ENCODE peak calls at places on chromosomes 12 and 14, in nine cellular contexts. One of them, this sample, is unnamed.

GRCh38 chr14:71625175-71625574 is 307.1 kb upstream of the RGS6 start:
- DNase-seq in transverse colon: no peak
- DNase-seq in uterus: peak
- DNase-seq in erythroblast: peak
- DNase-seq in thyroid gland: peak
- DNase-seq in tibial nerve: no peak
- DNase-seq in A549: no peak
- DNase-seq in adrenal gland: no peak
- DNase-seq in heart left ventricle: no peak
- DNase-seq in this sample: peak

GRCh38 chr14:55451398-55451797 is 11.0 kb upstream of the TBPL2 start:
- DNase-seq in uterus: no peak
- DNase-seq in erythroblast: no peak
- DNase-seq in thyroid gland: no peak
- DNase-seq in A549: no peak
- DNase-seq in transverse colon: no peak
- DNase-seq in heart left ventricle: no peak
- DNase-seq in adrenal gland: no peak
- DNase-seq in tibial nerve: no peak
- DNase-seq in this sample: no peak

GRCh38 chr14:94321421-94322271 is 1.5 kb downstream of the SERPINA6 start:
- DNase-seq in thyroid gland: no peak
- DNase-seq in heart left ventricle: no peak
- DNase-seq in erythroblast: no peak
- DNase-seq in adrenal gland: no peak
- DNase-seq in uterus: no peak
- DNase-seq in transverse colon: no peak
- DNase-seq in A549: no peak
- DNase-seq in tibial nerve: no peak
- DNase-seq in this sample: no peak

GRCh38 chr14:31118892-31119291 is 88.7 kb downstream of the HECTD1 start:
- DNase-seq in A549: no peak
- DNase-seq in heart left ventricle: no peak
- DNase-seq in erythroblast: no peak
- DNase-seq in tibial nerve: no peak
- DNase-seq in adrenal gland: no peak
- DNase-seq in thyroid gland: no peak
- DNase-seq in transverse colon: no peak
- DNase-seq in uterus: no peak
- DNase-seq in this sample: no peak

GRCh38 chr12:117646595-117646994 is 285.2 kb upstream of the NOS1 start:
- DNase-seq in adrenal gland: no peak
- DNase-seq in tibial nerve: no peak
- DNase-seq in erythroblast: no peak
- DNase-seq in A549: no peak
- DNase-seq in uterus: no peak
- DNase-seq in thyroid gland: no peak
- DNase-seq in heart left ventricle: no peak
- DNase-seq in transverse colon: no peak
- DNase-seq in this sample: no peak

GRCh38 chr12:5487076-5487475 is 55.2 kb downstream of the NTF3 start:
- DNase-seq in uterus: no peak
- DNase-seq in thyroid gland: no peak
- DNase-seq in transverse colon: no peak
- DNase-seq in tibial nerve: no peak
- DNase-seq in heart left ventricle: no peak
- DNase-seq in adrenal gland: no peak
- DNase-seq in A549: no peak
- DNase-seq in erythroblast: no peak
- DNase-seq in this sample: no peak

GRCh38 chr12:54564768-54565167 is 15.4 kb downstream of the PDE1B start:
- DNase-seq in uterus: no peak
- DNase-seq in transverse colon: no peak
- DNase-seq in thyroid gland: no peak
- DNase-seq in adrenal gland: no peak
- DNase-seq in heart left ventricle: no peak
- DNase-seq in A549: no peak
- DNase-seq in erythroblast: no peak
- DNase-seq in tibial nerve: no peak
- DNase-seq in this sample: no peak

GRCh38 chr12:131574397-131574775 is 136.5 kb upstream of the SFSWAP start:
- DNase-seq in heart left ventricle: no peak
- DNase-seq in thyroid gland: no peak
- DNase-seq in erythroblast: no peak
- DNase-seq in uterus: no peak
- DNase-seq in adrenal gland: no peak
- DNase-seq in transverse colon: no peak
- DNase-seq in tibial nerve: no peak
- DNase-seq in A549: no peak
- DNase-seq in this sample: no peak

GRCh38 chr14:61388976-61389576 is 67.7 kb downstream of the PRKCH start:
- DNase-seq in erythroblast: no peak
- DNase-seq in A549: peak
- DNase-seq in uterus: no peak
- DNase-seq in heart left ventricle: no peak
- DNase-seq in adrenal gland: no peak
- DNase-seq in thyroid gland: no peak
- DNase-seq in tibial nerve: no peak
- DNase-seq in transverse colon: no peak
- DNase-seq in this sample: no peak

GRCh38 chr14:100065161-100065871 is at the start of gene EVL:
- DNase-seq in adrenal gland: no peak
- DNase-seq in erythroblast: peak
- DNase-seq in uterus: no peak
- DNase-seq in A549: no peak
- DNase-seq in tibial nerve: no peak
- DNase-seq in heart left ventricle: no peak
- DNase-seq in transverse colon: peak
- DNase-seq in thyroid gland: peak
- DNase-seq in this sample: peak

GRCh38 chr14:102949801-102950451 is 27.5 kb downstream of the AMN start:
- DNase-seq in adrenal gland: no peak
- DNase-seq in heart left ventricle: peak
- DNase-seq in tibial nerve: no peak
- DNase-seq in thyroid gland: peak
- DNase-seq in A549: no peak
- DNase-seq in erythroblast: no peak
- DNase-seq in uterus: no peak
- DNase-seq in transverse colon: no peak
- DNase-seq in this sample: no peak

GRCh38 chr12:130286041-130286440 is 51.6 kb upstream of the PIWIL1 start:
- DNase-seq in adrenal gland: no peak
- DNase-seq in erythroblast: no peak
- DNase-seq in A549: no peak
- DNase-seq in uterus: no peak
- DNase-seq in heart left ventricle: no peak
- DNase-seq in tibial nerve: no peak
- DNase-seq in transverse colon: no peak
- DNase-seq in thyroid gland: no peak
- DNase-seq in this sample: peak

GRCh38 chr12:12540261-12541013 is 22.2 kb downstream of the DUSP16 start:
- DNase-seq in uterus: no peak
- DNase-seq in transverse colon: no peak
- DNase-seq in erythroblast: no peak
- DNase-seq in A549: no peak
- DNase-seq in adrenal gland: no peak
- DNase-seq in thyroid gland: no peak
- DNase-seq in tibial nerve: no peak
- DNase-seq in heart left ventricle: no peak
- DNase-seq in this sample: peak

GRCh38 chr14:68593806-68594536 is 198.9 kb downstream of the ZFP36L1 start:
- DNase-seq in uterus: peak
- DNase-seq in heart left ventricle: no peak
- DNase-seq in tibial nerve: no peak
- DNase-seq in transverse colon: no peak
- DNase-seq in thyroid gland: no peak
- DNase-seq in erythroblast: no peak
- DNase-seq in adrenal gland: no peak
- DNase-seq in A549: peak
- DNase-seq in this sample: peak

DNA sequence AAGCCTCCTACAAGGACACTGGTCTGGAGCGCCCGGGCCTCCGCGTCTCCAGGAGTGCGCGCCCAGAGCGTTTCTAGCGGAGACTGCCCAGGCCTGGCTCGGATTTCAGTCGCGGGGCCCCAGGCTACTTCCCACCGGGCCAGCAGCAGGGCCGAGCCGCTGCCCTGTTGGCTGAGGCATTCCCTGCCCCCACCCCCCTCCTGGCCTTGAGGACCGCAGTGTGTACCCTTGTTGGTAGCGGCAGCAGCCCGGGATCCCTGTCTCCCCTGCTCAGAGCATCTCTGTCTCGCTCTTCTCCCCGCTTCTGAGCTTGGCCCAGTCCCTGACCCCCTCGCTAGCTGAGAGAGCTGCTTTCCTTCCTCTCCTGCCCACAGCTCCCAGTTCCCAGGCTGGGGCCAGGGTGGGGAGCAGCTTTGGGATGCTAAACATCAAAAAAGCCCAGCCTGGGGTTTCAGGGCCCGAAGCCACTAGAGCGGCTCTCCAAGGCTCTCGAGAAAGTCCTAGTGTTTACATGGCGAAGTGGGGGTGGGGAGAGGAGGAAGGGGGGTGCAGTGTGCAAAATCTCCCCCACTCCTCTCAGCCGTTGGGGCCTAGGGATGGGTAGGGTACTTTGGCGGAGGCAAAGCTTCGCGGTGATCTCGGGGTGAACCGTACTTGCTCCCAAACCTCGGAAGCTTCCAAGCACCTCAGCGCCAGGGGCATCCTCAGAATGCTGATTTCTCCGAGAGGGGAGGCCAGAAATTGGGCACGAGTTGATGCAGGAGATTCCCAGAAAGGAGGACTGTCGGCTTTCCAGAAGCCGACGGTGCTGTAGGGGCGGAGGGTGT is 6.4 kb downstream of the NKX2-1 start:
- DNase-seq in uterus: no peak
- DNase-seq in thyroid gland: peak
- DNase-seq in heart left ventricle: no peak
- DNase-seq in A549: no peak
- DNase-seq in erythroblast: no peak
- DNase-seq in transverse colon: no peak
- DNase-seq in adrenal gland: no peak
- DNase-seq in tibial nerve: no peak
- DNase-seq in this sample: no peak
- TF ChIP-seq POLR2A in uterus: no peak
- TF ChIP-seq POLR2A in thyroid gland: peak
- TF ChIP-seq POLR2A in heart left ventricle: no peak
- TF ChIP-seq POLR2A in A549: no peak
- TF ChIP-seq POLR2A in erythroblast: no peak
- TF ChIP-seq POLR2A in transverse colon: no peak
- TF ChIP-seq POLR2A in adrenal gland: no peak
- TF ChIP-seq POLR2A in tibial nerve: no peak
- TF ChIP-seq POLR2A in this sample: no peak

DNA sequence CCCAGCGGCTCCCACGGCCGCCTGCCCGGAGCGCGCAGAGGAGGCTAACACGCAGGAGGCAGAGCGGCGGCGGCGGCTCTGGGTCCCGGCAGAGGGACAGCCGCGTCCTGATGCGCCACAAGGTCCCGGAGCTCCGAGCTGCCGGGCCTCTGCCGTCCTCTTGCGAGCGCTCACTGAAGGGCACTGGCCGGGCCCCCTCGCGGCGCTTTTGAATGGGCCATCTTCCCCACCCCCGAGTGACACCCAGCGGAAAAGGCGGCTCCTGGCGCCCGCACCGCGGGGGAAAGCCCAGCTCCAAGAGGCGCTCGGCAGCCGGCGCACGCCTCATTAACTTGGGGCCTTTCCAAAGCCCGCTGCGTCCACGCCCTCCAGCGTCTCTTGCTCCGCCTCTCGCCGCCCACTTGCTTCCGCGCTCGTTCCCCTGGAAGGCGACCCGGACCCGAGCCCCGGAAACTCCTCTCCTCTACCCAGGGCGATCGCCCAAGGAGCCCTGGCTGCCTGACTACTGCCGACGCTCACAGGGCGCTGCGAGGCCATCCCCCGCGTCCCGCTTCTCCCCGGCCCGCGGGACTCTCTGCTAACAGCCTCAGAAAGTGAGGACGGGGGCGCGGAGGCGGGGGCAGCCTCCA is at the start of gene PHLDA1:
- DNase-seq in heart left ventricle: peak
- DNase-seq in transverse colon: peak
- DNase-seq in thyroid gland: peak
- DNase-seq in A549: peak
- DNase-seq in adrenal gland: peak
- DNase-seq in tibial nerve: peak
- DNase-seq in uterus: peak
- DNase-seq in erythroblast: peak
- DNase-seq in this sample: peak
- TF ChIP-seq POLR2A in heart left ventricle: peak
- TF ChIP-seq POLR2A in transverse colon: peak
- TF ChIP-seq POLR2A in thyroid gland: peak
- TF ChIP-seq POLR2A in A549: peak
- TF ChIP-seq POLR2A in adrenal gland: peak
- TF ChIP-seq POLR2A in tibial nerve: peak
- TF ChIP-seq POLR2A in uterus: peak
- TF ChIP-seq POLR2A in erythroblast: peak
- TF ChIP-seq POLR2A in this sample: peak

GRCh38 chr12:32903318-32903717 is 6.7 kb upstream of the PKP2 start:
- DNase-seq in heart left ventricle: no peak
- DNase-seq in transverse colon: no peak
- DNase-seq in A549: no peak
- DNase-seq in erythroblast: no peak
- DNase-seq in adrenal gland: no peak
- DNase-seq in thyroid gland: no peak
- DNase-seq in uterus: no peak
- DNase-seq in tibial nerve: no peak
- DNase-seq in this sample: no peak
- TF ChIP-seq POLR2A in heart left ventricle: no peak
- TF ChIP-seq POLR2A in transverse colon: no peak
- TF ChIP-seq POLR2A in A549: no peak
- TF ChIP-seq POLR2A in erythroblast: no peak
- TF ChIP-seq POLR2A in adrenal gland: no peak
- TF ChIP-seq POLR2A in thyroid gland: no peak
- TF ChIP-seq POLR2A in uterus: no peak
- TF ChIP-seq POLR2A in tibial nerve: no peak
- TF ChIP-seq POLR2A in this sample: no peak

DNA sequence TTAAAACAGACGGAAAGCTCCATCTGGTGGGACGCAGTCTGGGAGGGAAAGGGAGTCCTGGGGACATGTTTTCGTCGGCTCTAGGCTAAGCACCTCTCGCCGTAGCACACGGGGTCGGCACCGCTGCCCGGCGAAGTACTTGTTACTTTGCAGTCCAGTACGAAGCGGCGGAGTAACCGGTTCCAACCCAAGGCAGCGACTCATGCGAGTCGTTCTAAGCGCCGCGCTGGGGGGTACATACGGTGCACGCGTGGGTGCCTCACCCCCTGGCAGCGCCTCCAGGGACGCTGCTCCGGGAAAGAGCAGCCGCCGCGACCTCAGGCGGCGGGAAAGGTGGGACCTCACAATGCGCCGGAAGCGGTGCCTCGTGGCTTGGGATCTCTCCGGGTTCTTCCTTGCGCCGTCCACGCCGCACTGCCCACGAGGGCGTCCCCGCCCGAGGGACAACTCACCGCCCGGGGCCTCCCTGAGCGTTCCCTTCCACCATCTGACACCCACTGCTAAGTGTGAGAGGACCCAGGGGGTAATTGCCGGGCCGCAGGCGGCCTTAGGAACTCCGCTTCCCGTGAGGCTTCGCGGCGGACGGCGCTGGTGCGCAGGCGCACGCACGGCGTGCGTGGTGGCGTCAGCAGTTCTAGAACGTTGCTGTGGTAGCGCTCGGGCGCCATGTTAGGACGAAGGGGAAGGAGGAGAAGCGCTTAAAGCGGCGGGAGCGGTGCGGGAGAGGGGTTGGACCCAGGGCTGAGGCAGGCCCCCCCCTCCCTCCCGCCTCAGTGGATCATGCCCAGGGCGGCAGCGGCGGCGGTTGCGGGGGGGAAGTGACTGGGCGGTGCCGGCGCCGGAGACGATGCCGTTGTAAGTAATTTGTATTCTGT is at the start of gene PAPOLA:
- DNase-seq in A549: peak
- DNase-seq in uterus: peak
- DNase-seq in thyroid gland: peak
- DNase-seq in erythroblast: peak
- DNase-seq in tibial nerve: peak
- DNase-seq in adrenal gland: peak
- DNase-seq in heart left ventricle: peak
- DNase-seq in transverse colon: peak
- DNase-seq in this sample: peak
- TF ChIP-seq POLR2A in A549: peak
- TF ChIP-seq POLR2A in uterus: peak
- TF ChIP-seq POLR2A in thyroid gland: peak
- TF ChIP-seq POLR2A in erythroblast: peak
- TF ChIP-seq POLR2A in tibial nerve: peak
- TF ChIP-seq POLR2A in adrenal gland: peak
- TF ChIP-seq POLR2A in heart left ventricle: peak
- TF ChIP-seq POLR2A in transverse colon: peak
- TF ChIP-seq POLR2A in this sample: peak